ENCODE peak calls at places on chromosomes 5 and 9, in nine cellular contexts. H is mesendoderm; V is naive thymus-derived CD8-positive, alpha-beta T cell; G is ovary; L is OCI-LY7; A is NCI-H2171; K is activated T-helper 1 cell treated with anti-CD3 and anti-CD28 coated beads, Interleukin-2, amount 50 U/mL, for 16 hours; J is GM23248; T is A549. O is an unnamed sample.
A peak's percentile ranks its signal among the peaks of the same experiment; 100 is the strongest.

GRCh38 chr9:112487799-112488345 is 1.2 kb downstream of the KIAA1958 start:
- DNase-seq in H (peak; percentile 36), V (no peak), G (no peak), L (peak; percentile 13), A (no peak), K (no peak), J (peak; percentile 24), T (no peak), O (no peak)

GRCh38 chr9:133351908-133352634 is 4.1 kb downstream of the RPL7A start:
- DNase-seq in H (peak; percentile 93), V (no peak), G (no peak), L (peak; percentile 63), A (no peak), K (no peak), J (peak; percentile 78), T (peak; percentile 72), O (peak; percentile 42)

GRCh38 chr9:128634651-128635262 is 21.9 kb downstream of the DYNC2I2 start:
- DNase-seq in H (no peak), V (no peak), G (peak; percentile 44), L (no peak), A (no peak), K (no peak), J (no peak), T (no peak), O (no peak)

GRCh38 chr5:178297751-178298150 is 65.1 kb upstream of the PHYKPL start:
- DNase-seq in H (no peak), V (no peak), G (no peak), L (no peak), A (no peak), K (no peak), J (no peak), T (no peak), O (no peak)

GRCh38 chr5:38663276-38663675 is 106.8 kb upstream of the LIFR start:
- DNase-seq in H (no peak), V (no peak), G (no peak), L (no peak), A (no peak), K (no peak), J (no peak), T (no peak), O (no peak)

GRCh38 chr5:1122511-1123284 is 10.8 kb upstream of the SLC12A7 start:
- DNase-seq in H (no peak), V (no peak), G (no peak), L (no peak), A (no peak), K (no peak), J (no peak), T (no peak), O (no peak)

GRCh38 chr5:160649304-160649703 is 202.7 kb downstream of the ATP10B start:
- DNase-seq in H (peak; percentile 47), V (no peak), G (no peak), L (peak; percentile 5), A (no peak), K (no peak), J (no peak), T (no peak), O (no peak)

GRCh38 chr5:133861161-133861737 is 107.2 kb downstream of the C5orf15 start:
- DNase-seq in H (no peak), V (no peak), G (no peak), L (no peak), A (no peak), K (no peak), J (no peak), T (no peak), O (peak; percentile 31)

GRCh38 chr5:181188700-181189362 is 16.2 kb downstream of the TRIM7 start:
- DNase-seq in H (peak; percentile 85), V (peak; percentile 74), G (peak; percentile 80), L (peak; percentile 89), A (no peak), K (peak; percentile 57), J (peak; percentile 81), T (no peak), O (no peak)

GRCh38 chr5:35195472-35195852 is 34.8 kb downstream of the PRLR start:
- DNase-seq in H (no peak), V (no peak), G (no peak), L (no peak), A (no peak), K (no peak), J (no peak), T (no peak), O (no peak)

GRCh38 chr5:88474574-88474973 is 205.9 kb upstream of the TMEM161B start:
- DNase-seq in H (no peak), V (no peak), G (no peak), L (no peak), A (no peak), K (no peak), J (no peak), T (no peak), O (no peak)

GRCh38 chr5:10891193-10891592 is 130.2 kb upstream of the DAP start:
- DNase-seq in H (no peak), V (no peak), G (no peak), L (no peak), A (no peak), K (no peak), J (no peak), T (no peak), O (no peak)

GRCh38 chr5:132176987-132177386 is 50.7 kb downstream of the P4HA2 start:
- DNase-seq in H (no peak), V (no peak), G (no peak), L (peak; percentile 63), A (no peak), K (no peak), J (peak; percentile 28), T (no peak), O (peak; percentile 34)

GRCh38 chr9:18477121-18477705 is 3.3 kb downstream of the ADAMTSL1 start:
- DNase-seq in H (no peak), V (no peak), G (no peak), L (no peak), A (no peak), K (no peak), J (peak; percentile 22), T (no peak), O (no peak)

GRCh38 chr5:90201923-90202322 is 207.6 kb downstream of the CETN3 start:
- DNase-seq in H (no peak), V (no peak), G (no peak), L (no peak), A (no peak), K (no peak), J (peak; percentile 20), T (no peak), O (no peak)

GRCh38 chr9:36891341-36891811 is 142.7 kb downstream of the PAX5 start:
- DNase-seq in H (peak; percentile 60), V (no peak), G (no peak), L (no peak), A (no peak), K (no peak), J (no peak), T (no peak), O (no peak)

GRCh38 chr5:124754206-124754927 is 7.9 kb upstream of the ZNF608 start:
- DNase-seq in H (no peak), V (no peak), G (no peak), L (peak; percentile 39), A (no peak), K (no peak), J (peak; percentile 6), T (no peak), O (no peak)

GRCh38 chr9:86239053-86239770 is 20.2 kb downstream of the C9orf153 start:
- DNase-seq in H (no peak), V (no peak), G (no peak), L (no peak), A (peak; percentile 9), K (no peak), J (peak; percentile 32), T (no peak), O (no peak)

GRCh38 chr5:60996368-60996767 is 51.4 kb downstream of the NDUFAF2 start:
- DNase-seq in H (peak; percentile 58), V (no peak), G (no peak), L (no peak), A (no peak), K (no peak), J (no peak), T (no peak), O (no peak)

O was measured in germinal center.